ENCODE peak calls at places on chromosomes 2 and 18, in ten cellular contexts. R is transverse colon, O is stomach, A is spleen, B is K562, F is H1, Y is suprapubic skin, U is sigmoid colon, X is HepG2, I is HCT116. G is an unnamed sample.

GRCh38 chr2:28413152-28413895 is 20.7 kb downstream of the FOSL2 start:
- DNase-seq in R (peak; percentile 63), O (no peak), A (peak; percentile 79), B (peak; percentile 19), F (no peak), Y (no peak), U (peak; percentile 73), X (no peak), I (no peak), G (no peak)

GRCh38 chr2:75007061-75007460 is 48.6 kb downstream of the POLE4 start:
- DNase-seq in R (no peak), O (no peak), A (no peak), B (no peak), F (no peak), Y (no peak), U (no peak), X (no peak), I (no peak), G (no peak)

GRCh38 chr2:121362226-121362625 is 77.2 kb upstream of the TFCP2L1 start:
- DNase-seq in R (no peak), O (no peak), A (no peak), B (no peak), F (no peak), Y (no peak), U (no peak), X (no peak), I (no peak), G (no peak)

GRCh38 chr2:218400167-218400929 is 680 bp downstream of the CTDSP1 start:
- DNase-seq in R (peak; percentile 61), O (no peak), A (peak; percentile 91), B (peak; percentile 54), F (no peak), Y (peak; percentile 83), U (peak; percentile 79), X (no peak), I (no peak), G (no peak)

GRCh38 chr2:159201321-159202063 is 85.0 kb downstream of the WDSUB1 start:
- DNase-seq in R (no peak), O (no peak), A (peak; percentile 73), B (no peak), F (no peak), Y (no peak), U (no peak), X (no peak), I (no peak), G (no peak)

GRCh38 chr2:219441451-219442205 is 7.0 kb downstream of the SPEG start:
- DNase-seq in R (peak; percentile 55), O (peak; percentile 53), A (peak; percentile 79), B (peak; percentile 97), F (no peak), Y (peak; percentile 57), U (peak; percentile 89), X (no peak), I (no peak), G (no peak)

GRCh38 chr18:48943736-48944527 is 6.8 kb downstream of the SMAD7 start:
- DNase-seq in R (peak; percentile 26), O (no peak), A (no peak), B (no peak), F (no peak), Y (no peak), U (no peak), X (no peak), I (no peak), G (no peak)

GRCh38 chr2:189802396-189802912 is 18.2 kb downstream of the PMS1 start:
- DNase-seq in R (no peak), O (no peak), A (no peak), B (no peak), F (no peak), Y (no peak), U (no peak), X (no peak), I (no peak), G (no peak)

GRCh38 chr2:65024149-65024829 is 31.9 kb upstream of the CEP68 start:
- DNase-seq in R (no peak), O (no peak), A (no peak), B (no peak), F (no peak), Y (no peak), U (no peak), X (no peak), I (peak; percentile 12), G (no peak)

GRCh38 chr2:101754613-101755012 is 57.1 kb downstream of the MAP4K4 start:
- DNase-seq in R (no peak), O (no peak), A (no peak), B (no peak), F (no peak), Y (no peak), U (no peak), X (no peak), I (no peak), G (no peak)

GRCh38 chr2:113762377-113763118 is 6.1 kb upstream of the SLC35F5 start:
- DNase-seq in R (no peak), O (no peak), A (no peak), B (no peak), F (no peak), Y (no peak), U (no peak), X (no peak), I (no peak), G (no peak)

DNA sequence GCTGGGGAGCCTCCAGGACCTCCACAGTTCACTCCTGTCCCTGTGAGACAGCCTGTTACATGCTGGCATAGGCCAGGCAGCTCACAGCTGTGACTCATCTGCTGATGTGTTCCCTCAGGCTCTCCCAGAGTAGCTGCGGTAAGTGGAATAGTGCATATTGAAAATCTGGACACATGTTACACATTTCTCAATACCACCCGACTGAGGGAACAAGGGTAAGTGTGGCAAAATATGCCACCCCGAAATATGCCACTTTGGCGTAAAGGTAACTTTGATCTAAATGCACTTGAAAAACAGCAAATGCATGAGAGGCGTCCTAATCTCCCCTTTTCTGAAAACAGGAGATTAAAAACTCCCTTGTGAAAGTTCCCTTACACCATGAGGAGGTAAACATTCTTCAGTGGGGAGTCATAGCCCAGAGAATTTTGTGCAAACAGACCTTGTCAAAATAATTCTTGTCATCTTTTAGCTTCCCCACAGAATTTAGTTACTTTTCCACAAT is 557.9 kb downstream of the CCDC85A start:
- DNase-seq in R (no peak), O (no peak), A (no peak), B (no peak), F (no peak), Y (no peak), U (no peak), X (peak; percentile 18), I (peak; percentile 45), G (peak; percentile 21)
- TF ChIP-seq POLR2AphosphoS5 in R (no peak), O (no peak), A (no peak), B (no peak), F (no peak), Y (no peak), U (no peak), X (no peak), I (no peak), G (no peak)

DNA sequence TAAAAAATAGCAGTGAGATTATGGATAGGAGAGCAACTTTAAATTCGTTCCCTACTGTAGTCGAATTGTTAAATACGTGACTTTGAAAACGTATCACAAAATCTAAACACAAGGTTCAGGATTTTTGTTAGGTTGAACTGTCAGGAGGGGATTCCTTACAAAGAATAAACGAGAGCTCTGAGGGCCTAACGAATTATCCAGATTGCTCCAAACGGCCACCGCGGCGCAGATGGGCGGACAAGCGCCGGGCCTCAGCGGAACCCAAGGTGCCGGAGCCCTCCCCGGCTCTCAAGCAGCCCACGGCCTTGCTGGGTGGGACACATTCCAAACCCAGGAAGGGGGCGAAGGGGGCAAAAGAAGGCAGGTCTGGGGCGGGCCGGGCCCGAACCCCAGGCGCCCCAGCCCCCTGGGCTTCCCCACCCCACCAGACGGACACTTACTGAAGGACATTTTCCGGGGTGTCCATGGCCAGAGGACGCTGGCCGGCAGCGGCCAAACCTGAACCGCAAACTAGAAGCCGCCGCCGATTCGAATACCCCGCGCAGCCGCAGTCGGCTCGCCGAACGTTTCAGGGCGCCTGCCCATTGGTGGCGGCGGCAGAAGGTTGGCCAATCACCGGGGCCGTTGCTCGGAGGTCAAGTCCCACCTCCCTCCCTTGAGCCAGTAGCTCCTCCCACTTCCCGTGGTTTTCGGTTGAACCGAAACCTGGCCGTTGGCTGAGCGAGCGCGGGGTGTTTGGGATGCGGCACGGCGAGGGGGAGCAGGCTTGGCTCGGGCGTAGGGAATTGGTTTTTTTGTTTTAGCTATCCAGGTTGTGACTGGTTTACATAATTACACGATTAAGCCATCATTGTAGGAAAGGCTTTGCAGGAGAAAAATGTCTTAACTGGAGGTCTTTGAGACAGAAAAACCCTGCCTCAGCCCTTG is at the start of gene BUB1:
- DNase-seq in R (peak; percentile 98), O (peak; percentile 98), A (peak; percentile 97), B (peak; percentile 100), F (peak; percentile 87), Y (peak; percentile 98), U (peak; percentile 99), X (peak; percentile 97), I (peak; percentile 91), G (peak; percentile 97)
- TF ChIP-seq POLR2A in R (peak; percentile 73), O (no peak), A (peak; percentile 64), B (peak; percentile 98), F (peak; percentile 76), Y (no peak), U (peak; percentile 69), X (peak; percentile 94), I (peak; percentile 95), G (peak; percentile 41)

GRCh38 chr2:207141381-207141780 is 24.4 kb downstream of the KLF7 start:
- DNase-seq in R (no peak), O (no peak), A (no peak), B (no peak), F (no peak), Y (no peak), U (no peak), X (no peak), I (no peak), G (no peak)
- H3K4me1 ChIP-seq in R (peaks cover 47% of the 10 kb centered on the region), O (peaks cover 73% of the 10 kb centered on the region), A (peaks cover 34% of the 10 kb centered on the region), B (no peaks in the 10 kb centered on the region), F (peaks cover 8% of the 10 kb centered on the region), Y (peaks cover 56% of the 10 kb centered on the region), U (peaks cover 85% of the 10 kb centered on the region), X (peaks cover 19% of the 10 kb centered on the region), I (no peaks in the 10 kb centered on the region), G (peaks cover 3% of the 10 kb centered on the region)

GRCh38 chr2:85582467-85582866 is 1.8 kb upstream of the VAMP5 start:
- DNase-seq in R (no peak), O (no peak), A (no peak), B (no peak), F (no peak), Y (no peak), U (peak; percentile 45), X (no peak), I (no peak), G (no peak)

GRCh38 chr2:85584857-85585780 is 888 bp downstream of the VAMP5 start:
- DNase-seq in R (peak; percentile 54), O (peak; percentile 54), A (no peak), B (peak; percentile 65), F (no peak), Y (no peak), U (peak; percentile 77), X (peak; percentile 96), I (no peak), G (no peak)

GRCh38 chr2:85583667-85584353 is 421 bp upstream of the VAMP5 start:
- DNase-seq in R (no peak), O (no peak), A (no peak), B (no peak), F (no peak), Y (no peak), U (peak; percentile 68), X (peak; percentile 73), I (no peak), G (no peak)

GRCh38 chr2:85585781-85586105 is 1.5 kb downstream of the VAMP5 start:
- DNase-seq in R (no peak), O (no peak), A (no peak), B (no peak), F (no peak), Y (no peak), U (no peak), X (no peak), I (no peak), G (no peak)

GRCh38 chr2:85584354-85584856 is at the start of gene VAMP5:
- DNase-seq in R (peak; percentile 51), O (peak; percentile 53), A (peak; percentile 90), B (no peak), F (no peak), Y (no peak), U (peak; percentile 75), X (peak; percentile 79), I (no peak), G (no peak)
- TF ChIP-seq POLR2AphosphoS5 in R (peak; percentile 61), O (peak; percentile 45), A (peak; percentile 58), B (no peak), F (no peak), Y (no peak), U (no peak), X (peak; percentile 78), I (no peak), G (no peak)

G was measured in breast epithelium.